ENCODE peak calls at places on chromosomes 7 and 10, in ten cellular contexts. C, H, P, Z, V, B, O, K, N and F are unnamed samples.

GRCh38 chr7:1646957-1647891 is 22.9 kb upstream of the ELFN1 start:
- DNase-seq in P (no peak), V (peak), H (no peak), O (no peak), K (no peak), N (no peak), C (no peak), Z (peak), B (no peak), F (peak)

GRCh38 chr7:135372222-135372621 is 137.7 kb downstream of the CNOT4 start:
- DNase-seq in N (no peak), B (no peak), Z (no peak), O (no peak), K (no peak), P (no peak), V (no peak), C (no peak), H (no peak), F (no peak)

GRCh38 chr10:118958984-118959916 is 70.3 kb upstream of the NANOS1 start:
- DNase-seq in O (no peak), V (no peak), N (peak), Z (peak), H (no peak), P (no peak), B (peak), C (peak), K (peak), F (peak)

GRCh38 chr7:101308245-101309085 is 13.1 kb downstream of the IFT22 start:
- DNase-seq in H (peak), O (no peak), V (peak), Z (no peak), P (no peak), B (no peak), K (peak), N (peak), C (peak), F (no peak)

GRCh38 chr7:36368496-36368895 is 21.2 kb upstream of the ANLN start:
- DNase-seq in B (no peak), N (no peak), Z (no peak), H (no peak), K (no peak), P (no peak), C (no peak), V (no peak), O (no peak), F (no peak)

GRCh38 chr10:93468532-93469213 is 13.5 kb downstream of the MYOF start:
- DNase-seq in N (peak), C (no peak), P (no peak), Z (no peak), B (no peak), O (no peak), V (no peak), H (no peak), K (peak), F (no peak)

GRCh38 chr10:96975083-96975482 is 143.0 kb downstream of the LCOR start:
- DNase-seq in K (no peak), Z (no peak), O (no peak), N (no peak), V (no peak), H (no peak), B (no peak), C (no peak), P (no peak), F (no peak)

GRCh38 chr7:121002755-121003114 is 14.2 kb downstream of the CPED1 start:
- DNase-seq in K (peak), H (no peak), C (no peak), P (no peak), V (no peak), B (no peak), Z (no peak), O (no peak), N (no peak), F (no peak)

GRCh38 chr10:22315455-22316285 is 518 bp upstream of the COMMD3 start:
- DNase-seq in O (no peak), B (no peak), H (no peak), N (peak), P (peak), Z (no peak), K (no peak), C (no peak), V (peak), F (no peak)

GRCh38 chr7:27704407-27705199 is 35.4 kb upstream of the TAX1BP1 start:
- DNase-seq in N (no peak), H (no peak), O (no peak), P (no peak), B (no peak), K (no peak), Z (no peak), C (no peak), V (no peak), F (no peak)

GRCh38 chr10:93962973-93963372 is 30.8 kb upstream of the PLCE1 start:
- DNase-seq in C (no peak), B (no peak), P (no peak), Z (no peak), N (no peak), V (no peak), K (no peak), H (no peak), O (no peak), F (no peak)

GRCh38 chr7:107660381-107661080 is at the start of gene SLC26A4:
- DNase-seq in O (peak), H (no peak), B (no peak), V (peak), P (no peak), C (no peak), Z (no peak), K (no peak), N (no peak), F (peak)

GRCh38 chr10:33790506-33791283 is 456.2 kb upstream of the NRP1 start:
- DNase-seq in B (no peak), H (no peak), P (no peak), V (no peak), Z (no peak), N (no peak), K (no peak), C (no peak), O (no peak), F (peak)

GRCh38 chr10:62224606-62225005 is 44.0 kb downstream of the RTKN2 start:
- DNase-seq in O (no peak), K (peak), B (no peak), N (peak), C (no peak), V (no peak), H (no peak), Z (no peak), P (no peak), F (no peak)

GRCh38 chr10:100684688-100685235 is 60.6 kb upstream of the PAX2 start:
- DNase-seq in N (no peak), Z (no peak), C (no peak), H (no peak), B (no peak), P (no peak), K (no peak), V (no peak), O (no peak), F (no peak)

GRCh38 chr10:17512341-17513001 is 58.1 kb upstream of the ST8SIA6 start:
- DNase-seq in B (no peak), P (no peak), H (no peak), N (peak), Z (peak), V (no peak), K (peak), C (peak), O (no peak), F (peak)

GRCh38 chr7:104137971-104138370 is 69.8 kb downstream of the ORC5 start:
- DNase-seq in K (peak), P (no peak), N (peak), V (no peak), H (no peak), C (no peak), B (no peak), Z (no peak), O (no peak), F (no peak)

GRCh38 chr7:108455833-108456677 is at the start of gene NRCAM:
- DNase-seq in C (peak), K (peak), N (peak), Z (no peak), V (peak), B (peak), P (peak), H (peak), O (peak), F (no peak)

GRCh38 chr7:101237206-101238067 is at the start of gene CLDN15:
- DNase-seq in N (no peak), O (no peak), P (peak), B (no peak), Z (peak), V (peak), K (peak), H (peak), C (no peak), F (peak)

GRCh38 chr10:102230861-102231356 is 4.8 kb downstream of the ELOVL3 start:
- DNase-seq in K (no peak), O (peak), C (peak), V (peak), N (peak), Z (peak), B (peak), P (no peak), H (peak), F (no peak)

GRCh38 chr10:7027913-7028808 is 382.7 kb downstream of the SFMBT2 start:
- DNase-seq in K (peak), H (no peak), N (no peak), B (no peak), V (no peak), O (no peak), Z (no peak), C (no peak), P (no peak), F (no peak)

GRCh38 chr10:104337985-104338735 is at the start of gene ITPRIP:
- DNase-seq in P (peak), K (peak), V (peak), O (peak), H (peak), B (peak), C (peak), N (peak), Z (peak), F (peak)

GRCh38 chr7:63072806-63073205 is 925.8 kb upstream of the ZNF722 start:
- DNase-seq in K (no peak), P (no peak), O (no peak), V (no peak), B (no peak), H (no peak), N (no peak), Z (no peak), C (no peak), F (no peak)

GRCh38 chr7:157875230-157876179 is 538.7 kb downstream of the DNAJB6 start:
- DNase-seq in V (peak), Z (no peak), K (no peak), P (no peak), N (no peak), H (no peak), O (no peak), C (no peak), B (peak), F (no peak)

GRCh38 chr7:70193514-70193913 is 595.2 kb downstream of the AUTS2 start:
- DNase-seq in O (no peak), P (no peak), N (peak), C (no peak), H (no peak), Z (no peak), K (peak), V (no peak), B (no peak), F (no peak)

GRCh38 chr10:79331709-79332108 is 15.6 kb upstream of the PPIF start:
- DNase-seq in K (peak), H (no peak), V (no peak), B (no peak), Z (no peak), O (peak), P (no peak), C (no peak), N (peak), F (peak)

GRCh38 chr7:9657257-9657656 is 1223.8 kb downstream of the NXPH1 start:
- DNase-seq in N (peak), Z (no peak), K (no peak), O (no peak), H (no peak), B (no peak), P (no peak), V (peak), C (no peak), F (no peak)

GRCh38 chr10:126101744-126102143 is 205.4 kb downstream of the FANK1 start:
- DNase-seq in H (no peak), Z (no peak), N (no peak), V (no peak), C (no peak), O (peak), K (no peak), B (no peak), P (no peak), F (no peak)

GRCh38 chr7:53050433-53050832 is 15.0 kb downstream of the POM121L12 start:
- DNase-seq in C (no peak), Z (no peak), P (no peak), H (no peak), B (no peak), N (no peak), V (no peak), O (no peak), K (no peak), F (no peak)

GRCh38 chr7:43113622-43114450 is 1.4 kb downstream of the HECW1 start:
- DNase-seq in V (no peak), Z (no peak), O (no peak), N (no peak), H (no peak), C (no peak), K (no peak), P (peak), B (no peak), F (no peak)

GRCh38 chr10:22630229-22631174 is 83.9 kb downstream of the PIP4K2A start:
- DNase-seq in O (peak), V (no peak), B (no peak), Z (no peak), C (no peak), P (no peak), H (no peak), K (peak), N (peak), F (no peak)

GRCh38 chr10:97736403-97736901 is 476 bp upstream of the ZFYVE27 start:
- DNase-seq in P (no peak), Z (no peak), H (no peak), V (no peak), O (no peak), B (no peak), C (no peak), K (no peak), N (no peak), F (no peak)

GRCh38 chr7:26489906-26490305 is 198.2 kb downstream of the SNX10 start:
- DNase-seq in H (no peak), B (no peak), Z (no peak), C (no peak), V (no peak), O (no peak), N (no peak), K (no peak), P (no peak), F (no peak)